ENCODE peak calls at places on chromosome 2, in four cellular contexts. U is WERI-Rb-1, Q is heart right ventricle, Z is SK-N-SH. H is an unnamed sample.

GRCh38 chr2:241131531-241131930 is 17.7 kb downstream of the PASK start:
- DNase-seq in U (no peak), Q (no peak), Z (no peak), H (no peak)

GRCh38 chr2:219206442-219207253 is at the start of gene ZFAND2B:
- DNase-seq in U (peak), Q (peak), Z (peak), H (peak)

GRCh38 chr2:43490387-43490786 is 105.5 kb downstream of the THADA start:
- DNase-seq in U (no peak), Q (no peak), Z (no peak), H (no peak)

GRCh38 chr2:42252464-42252863 is 83.3 kb downstream of the EML4 start:
- DNase-seq in U (no peak), Q (no peak), Z (no peak), H (no peak)

GRCh38 chr2:241265506-241265905 is 50.0 kb downstream of the HDLBP start:
- DNase-seq in U (no peak), Q (no peak), Z (no peak), H (no peak)

GRCh38 chr2:44254023-44254422 is 21.3 kb upstream of the SLC3A1 start:
- DNase-seq in U (no peak), Q (no peak), Z (no peak), H (no peak)

GRCh38 chr2:145599761-145600160 is 1079.8 kb upstream of the ZEB2 start:
- DNase-seq in U (no peak), Q (no peak), Z (no peak), H (no peak)

GRCh38 chr2:156455366-156455975 is 19.3 kb downstream of the GPD2 start:
- DNase-seq in U (no peak), Q (no peak), Z (no peak), H (no peak)

GRCh38 chr2:174326880-174327558 is 7.7 kb upstream of the SP9 start:
- DNase-seq in U (no peak), Q (no peak), Z (peak), H (no peak)

GRCh38 chr2:29405707-29406106 is 290.5 kb downstream of the CLIP4 start:
- DNase-seq in U (no peak), Q (no peak), Z (no peak), H (no peak)

GRCh38 chr2:47077442-47078117 is 77.5 kb downstream of the STPG4 start:
- DNase-seq in U (no peak), Q (no peak), Z (no peak), H (no peak)

GRCh38 chr2:44524347-44524926 is 162.7 kb downstream of the CAMKMT start:
- DNase-seq in U (no peak), Q (no peak), Z (no peak), H (no peak)

GRCh38 chr2:73217826-73218225 is 3.8 kb downstream of the SMYD5 start:
- DNase-seq in U (no peak), Q (no peak), Z (no peak), H (no peak)

GRCh38 chr2:73217160-73217559 is 3.1 kb downstream of the SMYD5 start:
- DNase-seq in U (no peak), Q (no peak), Z (no peak), H (no peak)

GRCh38 chr2:73212448-73213176 is 1.4 kb upstream of the SMYD5 start:
- DNase-seq in U (peak), Q (peak), Z (peak), H (peak)

GRCh38 chr2:73214120-73215035 is at the start of gene SMYD5:
- DNase-seq in U (peak), Q (peak), Z (peak), H (peak)

GRCh38 chr2:73215254-73215653 is 1.2 kb downstream of the SMYD5 start:
- DNase-seq in U (no peak), Q (no peak), Z (no peak), H (no peak)
- H3K4me3 ChIP-seq in U (peak), Q (peak), Z (peak), H (peak)

DNA sequence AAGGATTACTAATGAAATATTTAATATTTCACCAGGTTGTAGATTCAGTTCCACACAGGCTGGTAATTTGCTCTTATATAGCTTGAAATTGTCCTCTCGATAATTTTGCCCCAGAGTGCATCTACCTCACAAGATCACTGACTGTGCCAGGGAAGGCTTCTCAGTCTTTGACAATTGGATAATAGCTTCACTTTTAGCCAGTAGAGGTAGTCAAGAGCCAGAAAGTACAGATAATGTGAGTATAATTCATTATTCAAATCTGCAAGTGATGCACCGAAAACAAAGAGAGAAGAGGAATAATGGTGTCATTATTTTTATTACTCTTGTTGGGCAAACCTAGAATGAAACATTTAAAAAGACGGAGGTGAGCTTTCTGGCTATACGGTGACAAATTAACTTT is 292.8 kb downstream of the EN1 start:
- DNase-seq in U (no peak), Q (no peak), Z (no peak), H (no peak)
- TF ChIP-seq CTCF in U (no peak), Q (no peak), Z (peak), H (no peak)

DNA sequence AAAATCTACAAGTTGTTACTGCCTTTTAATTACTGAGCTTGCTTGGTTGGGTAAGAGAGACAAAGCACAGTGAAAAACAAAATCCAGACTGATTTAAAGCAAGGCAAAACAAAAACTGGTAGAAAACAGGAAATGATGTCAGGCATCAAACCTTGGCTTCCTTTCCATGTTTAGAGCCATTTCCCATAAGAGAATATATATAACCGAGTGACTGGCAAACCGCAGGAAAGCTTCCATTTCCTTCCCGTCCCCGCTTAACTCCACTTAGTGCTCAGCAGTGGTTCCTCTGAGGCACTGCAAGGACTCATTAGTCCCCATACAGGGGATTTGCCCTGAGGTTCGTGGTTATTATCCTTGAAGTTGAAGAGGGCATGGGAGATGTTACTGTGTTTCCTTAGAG is 446.3 kb downstream of the LPIN1 start:
- DNase-seq in U (no peak), Q (peak), Z (no peak), H (no peak)
- H3K4me3 ChIP-seq in U (no peak), Q (no peak), Z (no peak), H (no peak)

GRCh38 chr2:165820296-165820695 is 26.2 kb upstream of the GALNT3 start:
- DNase-seq in U (no peak), Q (no peak), Z (no peak), H (peak)
- TF ChIP-seq CTCF in U (no peak), Q (no peak), Z (no peak), H (no peak)

DNA sequence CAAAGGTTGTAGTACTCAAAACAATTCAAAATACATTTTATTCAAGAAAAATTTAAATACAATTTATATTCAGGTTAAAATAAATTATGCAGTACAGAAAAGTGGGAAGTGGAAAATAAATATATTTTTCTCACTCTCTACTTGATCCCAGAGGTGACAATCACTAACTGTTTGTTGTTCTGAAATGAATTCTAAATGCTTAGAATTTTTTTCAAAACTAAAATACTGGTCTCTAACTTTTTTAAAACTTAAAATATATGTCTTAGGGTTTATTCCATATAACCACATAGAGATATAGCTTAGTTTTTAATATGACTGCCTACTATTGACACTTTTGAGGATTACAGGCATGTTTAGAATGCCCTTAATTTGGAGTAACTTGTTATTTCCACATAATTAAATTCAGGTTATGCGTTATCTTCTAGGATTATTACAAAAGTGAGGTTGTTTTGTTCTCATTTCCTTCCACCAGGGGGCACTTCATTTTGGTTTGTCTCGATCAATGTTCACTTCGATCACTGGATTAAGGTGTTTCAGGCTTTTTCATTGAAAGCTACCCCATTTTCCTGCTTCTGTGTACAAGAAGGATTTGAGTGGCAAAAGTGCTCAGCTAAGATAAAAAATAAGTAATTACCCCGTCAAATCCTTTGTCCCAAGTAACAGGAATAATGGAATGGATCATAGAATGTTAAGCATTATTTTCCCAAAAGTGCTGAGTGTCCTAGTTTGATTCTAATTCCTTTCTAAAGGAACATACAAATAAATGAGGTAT is 27.1 kb upstream of the TFPI start:
- DNase-seq in U (peak), Q (peak), Z (peak), H (no peak)
- H3K4me3 ChIP-seq in U (peak), Q (peak), Z (peak), H (no peak)

GRCh38 chr2:264493-265468 is at the start of gene ACP1:
- DNase-seq in U (peak), Q (peak), Z (peak), H (peak)
- TF ChIP-seq CTCF in U (no peak), Q (no peak), Z (peak), H (no peak)

GRCh38 chr2:74025971-74026612 is 41.4 kb downstream of the TET3 start:
- DNase-seq in U (no peak), Q (no peak), Z (no peak), H (no peak)

GRCh38 chr2:74024216-74024615 is 39.5 kb downstream of the TET3 start:
- DNase-seq in U (no peak), Q (no peak), Z (no peak), H (no peak)

GRCh38 chr2:74027496-74027895 is 42.8 kb downstream of the TET3 start:
- DNase-seq in U (no peak), Q (no peak), Z (no peak), H (no peak)

GRCh38 chr2:74028290-74028689 is 43.6 kb downstream of the TET3 start:
- DNase-seq in U (no peak), Q (no peak), Z (no peak), H (no peak)

DNA sequence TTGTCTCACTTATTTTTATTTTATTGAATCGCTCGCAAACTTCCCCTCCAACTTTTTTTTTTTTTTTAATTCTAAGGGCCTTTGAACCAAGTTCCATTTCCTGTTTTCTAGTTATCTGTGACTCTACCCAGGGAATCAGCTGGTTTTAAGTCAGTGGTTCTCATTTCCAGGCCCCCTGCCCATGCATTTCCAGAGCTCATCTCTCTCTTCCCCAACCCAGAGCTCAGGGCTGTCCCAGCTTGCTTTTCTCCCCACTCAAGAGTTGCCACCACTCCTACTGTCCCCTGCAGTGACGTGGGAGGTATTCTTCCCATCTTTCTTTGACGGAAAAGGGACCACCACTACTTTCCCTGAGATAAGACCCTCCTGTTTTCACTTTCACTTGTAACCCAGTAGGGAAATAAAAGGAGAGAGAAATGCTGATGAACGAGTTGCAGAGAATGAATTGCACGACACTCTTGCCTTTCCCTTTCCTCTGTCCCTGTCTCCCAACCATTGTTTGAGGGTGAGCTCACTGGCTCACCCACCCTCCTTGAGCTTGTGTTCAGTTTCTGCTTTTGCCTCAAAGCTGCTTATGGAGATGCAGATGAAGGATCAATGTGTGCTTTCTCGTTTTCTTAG is 42.1 kb downstream of the TET3 start:
- DNase-seq in U (no peak), Q (no peak), Z (no peak), H (no peak)
- H3K4me3 ChIP-seq in U (no peak), Q (no peak), Z (no peak), H (no peak)

DNA sequence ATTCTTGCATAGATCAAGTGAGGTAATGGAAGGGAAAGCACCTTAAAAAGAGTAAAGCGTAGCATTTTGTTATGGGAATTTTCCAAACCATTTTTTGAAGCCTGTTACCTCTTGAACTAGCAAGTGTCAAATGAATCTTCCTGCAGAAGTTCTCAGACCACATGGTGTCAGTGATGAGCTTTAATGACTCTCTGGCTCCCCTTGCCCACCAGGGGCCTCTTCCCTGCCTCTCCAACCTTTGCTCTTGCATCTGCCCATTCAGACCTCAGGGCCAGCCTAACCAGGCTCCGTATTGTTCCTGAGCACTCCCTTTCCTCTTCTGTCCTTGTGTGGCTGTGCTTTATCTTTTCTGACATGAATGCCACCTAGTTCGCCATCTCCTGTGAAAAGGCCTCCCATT is 155.9 kb downstream of the DIS3L2 start:
- DNase-seq in U (peak), Q (no peak), Z (no peak), H (no peak)
- TF ChIP-seq CTCF in U (peak), Q (no peak), Z (no peak), H (no peak)

DNA sequence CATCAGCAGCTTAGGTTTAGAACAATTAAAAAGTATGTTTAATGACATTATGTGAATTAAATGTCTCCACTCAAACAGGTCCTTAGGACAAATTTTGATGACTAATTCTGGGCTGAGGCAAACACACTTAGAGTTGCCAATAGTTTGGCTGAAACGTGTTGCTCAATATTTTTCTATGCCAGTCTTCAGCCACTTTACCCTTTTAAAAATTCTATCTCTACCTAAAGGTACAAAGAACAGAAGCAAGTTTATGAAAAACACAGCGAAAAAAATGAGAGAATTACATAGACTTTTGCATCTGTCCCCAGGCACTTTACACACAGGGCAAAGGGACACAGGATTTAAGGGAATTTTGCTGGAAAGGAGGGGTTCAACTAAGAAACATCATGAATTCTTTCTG is 4.5 kb downstream of the IDH1 start:
- DNase-seq in U (no peak), Q (no peak), Z (no peak), H (no peak)
- H3K4me3 ChIP-seq in U (no peak), Q (no peak), Z (no peak), H (no peak)

DNA sequence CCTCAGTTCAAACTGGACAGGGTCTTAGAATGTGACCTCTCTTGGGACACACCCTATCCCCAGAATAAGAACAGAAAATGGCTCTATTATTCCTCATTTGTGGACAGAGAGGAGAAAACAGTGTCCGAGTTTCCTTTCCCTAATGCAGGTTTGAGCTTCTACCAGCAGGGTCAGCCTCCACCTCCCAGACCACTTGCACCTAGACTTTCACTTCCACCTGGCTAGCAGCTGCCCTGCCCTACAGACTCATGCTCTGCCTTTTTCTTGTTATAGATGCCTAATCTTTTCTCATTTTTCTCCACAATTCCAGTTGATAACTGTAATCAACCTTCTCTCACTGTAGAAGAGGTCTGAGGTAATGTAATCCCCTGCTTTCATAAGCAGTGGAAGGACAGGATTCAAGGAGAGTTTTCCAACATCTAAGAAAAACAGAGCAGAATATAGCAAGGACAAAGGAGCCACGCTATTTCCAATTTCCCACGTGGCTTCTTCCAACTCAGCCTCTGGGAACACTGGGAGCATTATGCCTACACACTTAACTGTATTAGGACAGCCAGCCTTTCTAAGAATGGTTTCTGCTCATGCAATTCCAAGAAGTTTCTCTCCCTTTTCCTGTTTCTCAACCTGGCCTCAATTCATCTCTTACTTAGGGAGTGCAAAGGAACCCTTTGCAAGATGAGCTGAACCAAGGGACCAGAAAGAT is 239.8 kb downstream of the BCL11A start:
- DNase-seq in U (no peak), Q (no peak), Z (no peak), H (no peak)
- TF ChIP-seq CTCF in U (no peak), Q (no peak), Z (no peak), H (no peak)